ENCODE peak calls at places on chromosomes 12 and 14, in seven cellular contexts. U, W, X, L, T, S and E are unnamed samples.

GRCh38 chr12:50186667-50187066 is 19.5 kb upstream of the CERS5 start:
- DNase-seq in S (no peak), L (no peak), X (no peak), W (no peak), T (no peak), U (no peak), E (no peak)

GRCh38 chr14:103719766-103720165 is 4.2 kb downstream of the ZFYVE21 start:
- DNase-seq in T (no peak), U (no peak), S (no peak), L (no peak), W (no peak), X (no peak), E (no peak)

GRCh38 chr12:12726543-12727093 is 9.4 kb downstream of the CDKN1B start:
- DNase-seq in L (no peak), T (no peak), X (no peak), S (no peak), U (no peak), W (no peak), E (no peak)

GRCh38 chr14:29085546-29085945 is 319.0 kb downstream of the FOXG1 start:
- DNase-seq in S (peak; percentile 45), L (no peak), X (peak; percentile 39), U (no peak), W (no peak), T (no peak), E (no peak)

GRCh38 chr14:20332946-20333782 is at the start of gene CCNB1IP1:
- DNase-seq in X (peak; percentile 94), L (peak; percentile 56), S (peak; percentile 93), T (peak; percentile 44), U (no peak), W (peak; percentile 65), E (peak; percentile 89)

GRCh38 chr12:14384783-14385638 is 19.5 kb downstream of the ATF7IP start:
- DNase-seq in L (no peak), U (no peak), S (peak; percentile 70), T (peak; percentile 41), W (peak; percentile 59), X (peak; percentile 88), E (peak; percentile 91)

GRCh38 chr12:2129076-2129475 is 76.3 kb downstream of the CACNA1C start:
- DNase-seq in U (no peak), X (no peak), L (no peak), W (no peak), T (no peak), S (no peak), E (no peak)

GRCh38 chr12:2537868-2538541 is 256.8 kb upstream of the FKBP4 start:
- DNase-seq in W (no peak), L (no peak), U (peak; percentile 19), S (no peak), X (no peak), T (no peak), E (no peak)

GRCh38 chr12:22275847-22276246 is 58.7 kb downstream of the ST8SIA1 start:
- DNase-seq in U (peak; percentile 70), S (peak; percentile 37), X (no peak), W (peak; percentile 56), T (peak; percentile 45), L (peak; percentile 92), E (no peak)

GRCh38 chr12:80589091-80589490 is 118.3 kb upstream of the MYF6 start:
- DNase-seq in T (no peak), X (no peak), S (no peak), U (no peak), W (no peak), L (no peak), E (no peak)

GRCh38 chr12:91529829-91530228 is 347.2 kb upstream of the DCN start:
- DNase-seq in T (no peak), X (no peak), U (no peak), L (no peak), S (no peak), W (no peak), E (no peak)

GRCh38 chr14:72550513-72550912 is 343.4 kb downstream of the DPF3 start:
- DNase-seq in L (no peak), W (no peak), S (no peak), X (no peak), T (no peak), U (no peak), E (no peak)

GRCh38 chr14:60775296-60775695 is 40.7 kb downstream of the MNAT1 start:
- DNase-seq in S (no peak), X (no peak), U (no peak), W (no peak), T (no peak), L (no peak), E (no peak)

GRCh38 chr12:29782821-29783772 is 645 bp downstream of the TMTC1 start:
- DNase-seq in W (peak; percentile 20), L (peak; percentile 63), U (peak; percentile 72), X (no peak), T (peak; percentile 28), S (peak; percentile 69), E (no peak)

GRCh38 chr14:59507063-59507751 is 22.9 kb downstream of the JKAMP start:
- DNase-seq in L (peak; percentile 22), X (peak; percentile 62), S (peak; percentile 72), T (peak; percentile 49), U (no peak), W (peak; percentile 49), E (peak; percentile 47)

GRCh38 chr12:100651694-100652093 is 78.2 kb downstream of the GAS2L3 start:
- DNase-seq in L (no peak), X (peak; percentile 15), W (no peak), T (no peak), S (no peak), U (no peak), E (no peak)

GRCh38 chr14:78173266-78174001 is 3.3 kb downstream of the NRXN3 start:
- DNase-seq in T (no peak), L (no peak), W (no peak), U (no peak), X (no peak), S (no peak), E (no peak)

GRCh38 chr14:68785817-68786490 is 6.9 kb downstream of the ZFP36L1 start:
- DNase-seq in U (no peak), T (peak; percentile 33), X (no peak), L (no peak), S (no peak), W (peak; percentile 69), E (no peak)

DNA sequence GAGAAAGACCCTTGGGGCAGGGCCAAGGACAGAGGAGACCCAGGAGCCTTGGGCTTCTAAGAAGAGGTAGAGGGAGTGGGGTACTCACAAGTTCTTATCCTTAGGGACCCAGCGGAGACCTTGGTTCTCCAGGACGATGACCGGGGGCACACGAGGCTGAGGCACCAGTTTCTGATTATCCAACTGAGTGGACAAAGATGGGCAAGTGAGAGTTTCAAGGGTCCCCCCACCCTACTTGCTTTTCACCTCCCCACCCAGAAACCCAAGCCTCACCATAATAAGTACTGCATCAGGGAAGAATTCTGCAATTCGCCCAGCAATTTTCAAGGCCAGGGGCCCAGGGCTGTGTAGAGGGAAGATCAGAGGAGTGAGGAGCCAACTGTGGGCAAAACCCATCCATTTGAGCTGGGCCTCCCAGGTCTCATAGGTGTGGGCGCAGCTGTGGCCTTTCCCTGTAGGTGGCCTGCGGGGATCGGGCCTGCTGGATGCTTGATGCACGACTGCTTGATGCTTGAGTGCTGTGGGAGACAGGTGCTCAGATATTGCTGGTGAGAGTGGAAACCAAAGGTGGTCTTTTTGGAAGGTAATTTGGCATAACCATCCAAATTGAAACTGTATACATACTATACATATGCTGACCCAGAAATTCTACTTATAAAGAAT is 2.0 kb downstream of the EMC9 start:
- DNase-seq in U (no peak), S (no peak), W (no peak), L (no peak), X (peak; percentile 72), T (no peak), E (no peak)
- H3K4me3 ChIP-seq in U (peak overlapping the region; percentile 77), S (peak overlapping the region; percentile 70), W (no peak overlapping the region), L (no peak overlapping the region), X (peak overlapping the region; percentile 95), T (peak overlapping the region; percentile 71), E (no peak overlapping the region)

DNA sequence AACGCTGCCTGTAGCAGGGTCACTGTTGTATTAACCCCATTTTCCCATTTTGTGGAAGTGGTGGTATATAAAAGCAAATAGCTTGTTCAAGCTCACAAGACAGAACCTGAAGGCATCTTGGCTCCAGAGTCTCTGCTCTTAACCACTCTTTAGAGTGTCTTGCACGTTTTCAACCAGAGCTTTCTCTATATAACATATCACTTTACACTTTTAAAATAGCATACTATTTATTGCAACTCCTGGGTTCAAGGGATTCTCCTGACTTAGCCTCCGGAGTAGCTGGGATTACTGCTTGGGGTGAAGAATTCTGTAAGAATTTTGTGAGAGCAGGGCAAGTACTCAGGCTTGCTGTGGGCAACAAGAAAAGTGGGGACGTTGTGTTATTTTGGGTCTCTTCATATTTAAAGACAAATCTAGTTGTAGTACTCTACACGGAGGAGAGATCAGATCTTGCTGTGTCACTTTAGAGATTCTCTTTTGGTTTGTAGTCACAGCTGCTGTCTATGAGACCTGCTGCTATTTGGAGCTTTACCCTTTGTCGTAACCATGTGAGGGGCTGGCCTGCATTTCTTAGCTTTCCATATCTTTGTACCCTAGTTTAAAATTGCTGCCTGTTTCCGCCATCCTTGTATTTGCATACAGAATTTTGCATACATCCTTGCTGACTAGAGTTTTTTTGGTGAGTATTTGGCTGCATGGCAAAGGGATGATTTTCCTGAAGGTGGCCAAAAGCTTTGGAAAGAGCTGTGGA is 40.7 kb downstream of the WDR20 start:
- DNase-seq in W (no peak), U (no peak), S (no peak), T (no peak), X (no peak), L (no peak), E (no peak)
- H3K27ac ChIP-seq in W (no peak overlapping the region), U (no peak overlapping the region), S (peak overlapping the region; percentile 44), T (no peak overlapping the region), X (no peak overlapping the region), L (no peak overlapping the region), E (peak overlapping the region; percentile 63)

GRCh38 chr12:126487581-126487980 is 1422.3 kb downstream of the AACS start:
- DNase-seq in L (no peak), S (no peak), W (no peak), T (no peak), X (no peak), U (no peak), E (no peak)
- H3K4me3 ChIP-seq in L (no peak overlapping the region), S (no peak overlapping the region), W (no peak overlapping the region), T (no peak overlapping the region), X (no peak overlapping the region), U (no peak overlapping the region), E (no peak overlapping the region)

GRCh38 chr12:52070243-52070925 is 606 bp downstream of the ATG101 start:
- DNase-seq in L (no peak), U (no peak), X (no peak), S (no peak), W (no peak), T (no peak), E (no peak)
- H3K27ac ChIP-seq in L (peak overlapping the region; percentile 94), U (peak overlapping the region; percentile 98), X (peak overlapping the region; percentile 85), S (peak overlapping the region; percentile 95), W (peak overlapping the region; percentile 81), T (peak overlapping the region; percentile 85), E (no peak overlapping the region)

GRCh38 chr14:101457936-101458535 is 103.3 kb upstream of the DIO3 start:
- DNase-seq in T (no peak), X (no peak), S (no peak), L (no peak), W (no peak), U (peak; percentile 51), E (no peak)
- H3K4me3 ChIP-seq in T (no peak overlapping the region), X (no peak overlapping the region), S (no peak overlapping the region), L (no peak overlapping the region), W (no peak overlapping the region), U (no peak overlapping the region), E (no peak overlapping the region)